ENCODE peak calls at places on chromosome 15, in six cellular contexts. O is left colon; P is activated T-helper 1 cell treated with anti-CD3 and anti-CD28 coated beads, Interleukin-2, amount 50 U/mL, for 16 hours; T is IMR-90; R is neural progenitor cell; Y is AG08395. E is an unnamed sample.

GRCh38 chr15:67125589-67126502 is 60.4 kb downstream of the SMAD3 start:
- DNase-seq in R (no peak), O (peak; percentile 56), P (no peak), Y (peak; percentile 95), T (peak; percentile 100), E (no peak)

GRCh38 chr15:52790166-52790708 is at the start of gene ONECUT1:
- DNase-seq in O (no peak), R (peak; percentile 91), Y (peak; percentile 84), P (peak; percentile 44), T (peak; percentile 2), E (no peak)

GRCh38 chr15:66153549-66154415 is 99.8 kb downstream of the MEGF11 start:
- DNase-seq in R (no peak), T (no peak), P (no peak), O (no peak), Y (no peak), E (no peak)

GRCh38 chr15:69824075-69824876 is 273.4 kb downstream of the TLE3 start:
- DNase-seq in T (no peak), R (peak; percentile 42), O (no peak), P (no peak), Y (no peak), E (no peak)

GRCh38 chr15:56339594-56339993 is 25.6 kb upstream of the TEX9 start:
- DNase-seq in P (no peak), R (no peak), Y (no peak), T (no peak), O (no peak), E (no peak)

GRCh38 chr15:51076898-51077564 is 17.7 kb downstream of the TNFAIP8L3 start:
- DNase-seq in O (peak; percentile 39), Y (peak; percentile 61), R (no peak), P (no peak), T (no peak), E (no peak)

GRCh38 chr15:40891810-40892448 is 2.3 kb upstream of the VPS18 start:
- DNase-seq in T (peak; percentile 49), R (peak; percentile 56), Y (peak; percentile 55), P (no peak), O (no peak), E (no peak)

GRCh38 chr15:68431792-68432401 is at the start of gene ITGA11:
- DNase-seq in Y (peak; percentile 85), P (no peak), O (peak; percentile 47), R (peak; percentile 90), T (peak; percentile 34), E (no peak)

GRCh38 chr15:69806287-69806915 is 291.3 kb downstream of the TLE3 start:
- DNase-seq in P (no peak), Y (no peak), O (no peak), T (no peak), R (no peak), E (no peak)

GRCh38 chr15:57607570-57608000 is 15.9 kb downstream of the MYZAP start:
- DNase-seq in Y (peak; percentile 34), P (no peak), R (no peak), T (no peak), O (peak; percentile 92), E (no peak)

GRCh38 chr15:77830041-77830440 is 197.3 kb upstream of the LINGO1 start:
- DNase-seq in O (no peak), P (no peak), T (peak; percentile 62), Y (peak; percentile 50), R (no peak), E (no peak)

E was measured in central memory CD4-positive, alpha-beta T cell.